ENCODE peak calls at places on chromosome 1, in four cellular contexts. V is left colon, N is IMR-90, R is DMS53. P is an unnamed sample.

GRCh38 chr1:206111528-206111927 is 5.7 kb downstream of the AVPR1B start:
- DNase-seq in R (no peak), N (no peak), V (no peak), P (no peak)

GRCh38 chr1:30043256-30043655 is 680.1 kb downstream of the MATN1 start:
- DNase-seq in R (no peak), N (no peak), V (no peak), P (no peak)

GRCh38 chr1:201277441-201277840 is 5.9 kb upstream of the PKP1 start:
- DNase-seq in R (no peak), N (no peak), V (no peak), P (no peak)

GRCh38 chr1:58881471-58881994 is 97.7 kb upstream of the JUN start:
- DNase-seq in V (peak), R (peak), N (peak), P (no peak)

GRCh38 chr1:41559331-41559730 is 74.8 kb upstream of the EDN2 start:
- DNase-seq in R (no peak), V (no peak), N (no peak), P (no peak)

GRCh38 chr1:52523376-52523775 is 29.5 kb downstream of the TUT4 start:
- DNase-seq in V (no peak), N (peak), R (peak), P (no peak)

GRCh38 chr1:184408580-184408979 is 21.8 kb downstream of the C1orf21 start:
- DNase-seq in R (no peak), V (no peak), N (no peak), P (no peak)

GRCh38 chr1:153549741-153550397 is 811 bp upstream of the S100A3 start:
- DNase-seq in N (no peak), R (no peak), V (no peak), P (no peak)

GRCh38 chr1:25566730-25567341 is 23.4 kb downstream of the LDLRAP1 start:
- DNase-seq in R (no peak), V (no peak), N (peak), P (no peak)

GRCh38 chr1:7401814-7402547 is 369.1 kb upstream of the VAMP3 start:
- DNase-seq in V (no peak), N (peak), R (peak), P (no peak)

GRCh38 chr1:182095946-182096345 is 34.4 kb upstream of the ZNF648 start:
- DNase-seq in R (no peak), N (no peak), V (no peak), P (no peak)

GRCh38 chr1:41380979-41381690 is 19.9 kb downstream of the FOXO6 start:
- DNase-seq in N (no peak), R (no peak), V (peak), P (no peak)

GRCh38 chr1:42720868-42721267 is 19.2 kb downstream of the CLDN19 start:
- DNase-seq in V (no peak), R (peak), N (no peak), P (no peak)

GRCh38 chr1:230797376-230798186 is 50.4 kb downstream of the CAPN9 start:
- DNase-seq in N (peak), R (peak), V (peak), P (no peak)

GRCh38 chr1:32984090-32984828 is 19.6 kb upstream of the RNF19B start:
- DNase-seq in R (no peak), V (no peak), N (peak), P (no peak)

GRCh38 chr1:81848880-81849500 is 48.3 kb downstream of the ADGRL2 start:
- DNase-seq in N (no peak), V (no peak), R (peak), P (no peak)

P was measured in memory B cell.